ENCODE peak calls at places on chromosome 13, in six cellular contexts. One of them, this sample, is unnamed.

GRCh38 chr13:78401833-78402232 is 201.5 kb downstream of the POU4F1 start:
- DNase-seq in A549: no peak
- DNase-seq in glutamatergic neuron: no peak
- DNase-seq in PC-3: no peak
- DNase-seq in progenitor cell of endocrine pancreas: no peak
- DNase-seq in epithelial cell of esophagus: no peak
- DNase-seq in this sample: no peak

GRCh38 chr13:101474419-101474957 is 22.0 kb downstream of the ITGBL1 start:
- DNase-seq in A549: peak
- DNase-seq in glutamatergic neuron: peak
- DNase-seq in PC-3: peak
- DNase-seq in progenitor cell of endocrine pancreas: no peak
- DNase-seq in epithelial cell of esophagus: peak
- DNase-seq in this sample: peak

GRCh38 chr13:110363009-110363408 is 55.9 kb downstream of the COL4A2 start:
- DNase-seq in A549: no peak
- DNase-seq in glutamatergic neuron: no peak
- DNase-seq in PC-3: no peak
- DNase-seq in progenitor cell of endocrine pancreas: no peak
- DNase-seq in epithelial cell of esophagus: no peak
- DNase-seq in this sample: no peak

GRCh38 chr13:80334582-80335260 is 6.2 kb downstream of the SPRY2 start:
- DNase-seq in A549: no peak
- DNase-seq in glutamatergic neuron: no peak
- DNase-seq in PC-3: peak
- DNase-seq in progenitor cell of endocrine pancreas: no peak
- DNase-seq in epithelial cell of esophagus: peak
- DNase-seq in this sample: peak

GRCh38 chr13:105147481-105147880 is 1388.0 kb downstream of the EFNB2 start:
- DNase-seq in A549: no peak
- DNase-seq in glutamatergic neuron: no peak
- DNase-seq in PC-3: no peak
- DNase-seq in progenitor cell of endocrine pancreas: no peak
- DNase-seq in epithelial cell of esophagus: no peak
- DNase-seq in this sample: no peak

GRCh38 chr13:43232866-43233265 is 209.5 kb downstream of the DNAJC15 start:
- DNase-seq in A549: peak
- DNase-seq in glutamatergic neuron: no peak
- DNase-seq in PC-3: peak
- DNase-seq in progenitor cell of endocrine pancreas: no peak
- DNase-seq in epithelial cell of esophagus: peak
- DNase-seq in this sample: peak

GRCh38 chr13:110475117-110475516 is 86.4 kb downstream of the RAB20 start:
- DNase-seq in A549: no peak
- DNase-seq in glutamatergic neuron: no peak
- DNase-seq in PC-3: no peak
- DNase-seq in progenitor cell of endocrine pancreas: no peak
- DNase-seq in epithelial cell of esophagus: no peak
- DNase-seq in this sample: no peak

GRCh38 chr13:27659466-27659865 is 37.8 kb downstream of the POLR1D start:
- DNase-seq in A549: no peak
- DNase-seq in glutamatergic neuron: no peak
- DNase-seq in PC-3: no peak
- DNase-seq in progenitor cell of endocrine pancreas: no peak
- DNase-seq in epithelial cell of esophagus: no peak
- DNase-seq in this sample: peak

GRCh38 chr13:111292710-111293485 is 27.5 kb upstream of the TEX29 start:
- DNase-seq in A549: no peak
- DNase-seq in glutamatergic neuron: no peak
- DNase-seq in PC-3: no peak
- DNase-seq in progenitor cell of endocrine pancreas: no peak
- DNase-seq in epithelial cell of esophagus: no peak
- DNase-seq in this sample: no peak

GRCh38 chr13:104140557-104140956 is 1074.3 kb upstream of the SLC10A2 start:
- DNase-seq in A549: no peak
- DNase-seq in glutamatergic neuron: no peak
- DNase-seq in PC-3: peak
- DNase-seq in progenitor cell of endocrine pancreas: no peak
- DNase-seq in epithelial cell of esophagus: peak
- DNase-seq in this sample: no peak

GRCh38 chr13:50025446-50025845 is 10.2 kb downstream of the KCNRG start:
- DNase-seq in A549: no peak
- DNase-seq in glutamatergic neuron: no peak
- DNase-seq in PC-3: no peak
- DNase-seq in progenitor cell of endocrine pancreas: no peak
- DNase-seq in epithelial cell of esophagus: no peak
- DNase-seq in this sample: no peak

GRCh38 chr13:91369432-91369831 is 21.9 kb downstream of the MIR17HG start:
- DNase-seq in A549: no peak
- DNase-seq in glutamatergic neuron: no peak
- DNase-seq in PC-3: peak
- DNase-seq in progenitor cell of endocrine pancreas: no peak
- DNase-seq in epithelial cell of esophagus: no peak
- DNase-seq in this sample: no peak

GRCh38 chr13:75251188-75251587 is 230.8 kb downstream of the TBC1D4 start:
- DNase-seq in A549: no peak
- DNase-seq in glutamatergic neuron: no peak
- DNase-seq in PC-3: no peak
- DNase-seq in progenitor cell of endocrine pancreas: no peak
- DNase-seq in epithelial cell of esophagus: no peak
- DNase-seq in this sample: no peak

GRCh38 chr13:57666554-57666953 is 35.0 kb downstream of the PCDH17 start:
- DNase-seq in A549: no peak
- DNase-seq in glutamatergic neuron: no peak
- DNase-seq in PC-3: no peak
- DNase-seq in progenitor cell of endocrine pancreas: no peak
- DNase-seq in epithelial cell of esophagus: no peak
- DNase-seq in this sample: no peak

GRCh38 chr13:78228940-78229339 is 310.3 kb upstream of the EDNRB start:
- DNase-seq in A549: no peak
- DNase-seq in glutamatergic neuron: no peak
- DNase-seq in PC-3: no peak
- DNase-seq in progenitor cell of endocrine pancreas: no peak
- DNase-seq in epithelial cell of esophagus: no peak
- DNase-seq in this sample: no peak

GRCh38 chr13:105474983-105475382 is 1060.5 kb downstream of the EFNB2 start:
- DNase-seq in A549: no peak
- DNase-seq in glutamatergic neuron: no peak
- DNase-seq in PC-3: no peak
- DNase-seq in progenitor cell of endocrine pancreas: no peak
- DNase-seq in epithelial cell of esophagus: no peak
- DNase-seq in this sample: no peak

GRCh38 chr13:106534844-106535551 is 464 bp downstream of the EFNB2 start:
- DNase-seq in A549: no peak
- DNase-seq in glutamatergic neuron: peak
- DNase-seq in PC-3: peak
- DNase-seq in progenitor cell of endocrine pancreas: peak
- DNase-seq in epithelial cell of esophagus: no peak
- DNase-seq in this sample: peak

GRCh38 chr13:30916991-30917390 is 10.9 kb downstream of the MEDAG start:
- DNase-seq in A549: no peak
- DNase-seq in glutamatergic neuron: no peak
- DNase-seq in PC-3: no peak
- DNase-seq in progenitor cell of endocrine pancreas: no peak
- DNase-seq in epithelial cell of esophagus: no peak
- DNase-seq in this sample: no peak

GRCh38 chr13:95246292-95247082 is 54.8 kb downstream of the ABCC4 start:
- DNase-seq in A549: no peak
- DNase-seq in glutamatergic neuron: no peak
- DNase-seq in PC-3: peak
- DNase-seq in progenitor cell of endocrine pancreas: no peak
- DNase-seq in epithelial cell of esophagus: peak
- DNase-seq in this sample: no peak

GRCh38 chr13:103184413-103184812 is 118.2 kb upstream of the SLC10A2 start:
- DNase-seq in A549: no peak
- DNase-seq in glutamatergic neuron: no peak
- DNase-seq in PC-3: no peak
- DNase-seq in progenitor cell of endocrine pancreas: no peak
- DNase-seq in epithelial cell of esophagus: no peak
- DNase-seq in this sample: no peak

GRCh38 chr13:93307166-93307565 is 80.6 kb downstream of the GPC6 start:
- DNase-seq in A549: no peak
- DNase-seq in glutamatergic neuron: no peak
- DNase-seq in PC-3: no peak
- DNase-seq in progenitor cell of endocrine pancreas: no peak
- DNase-seq in epithelial cell of esophagus: no peak
- DNase-seq in this sample: no peak

GRCh38 chr13:34803756-34804155 is 138.3 kb upstream of the NBEA start:
- DNase-seq in A549: no peak
- DNase-seq in glutamatergic neuron: no peak
- DNase-seq in PC-3: peak
- DNase-seq in progenitor cell of endocrine pancreas: no peak
- DNase-seq in epithelial cell of esophagus: no peak
- DNase-seq in this sample: no peak
- TF ChIP-seq CTCF in A549: no peak
- TF ChIP-seq CTCF in glutamatergic neuron: no peak
- TF ChIP-seq CTCF in PC-3: no peak
- TF ChIP-seq CTCF in progenitor cell of endocrine pancreas: no peak
- TF ChIP-seq CTCF in epithelial cell of esophagus: no peak
- TF ChIP-seq CTCF in this sample: no peak

DNA sequence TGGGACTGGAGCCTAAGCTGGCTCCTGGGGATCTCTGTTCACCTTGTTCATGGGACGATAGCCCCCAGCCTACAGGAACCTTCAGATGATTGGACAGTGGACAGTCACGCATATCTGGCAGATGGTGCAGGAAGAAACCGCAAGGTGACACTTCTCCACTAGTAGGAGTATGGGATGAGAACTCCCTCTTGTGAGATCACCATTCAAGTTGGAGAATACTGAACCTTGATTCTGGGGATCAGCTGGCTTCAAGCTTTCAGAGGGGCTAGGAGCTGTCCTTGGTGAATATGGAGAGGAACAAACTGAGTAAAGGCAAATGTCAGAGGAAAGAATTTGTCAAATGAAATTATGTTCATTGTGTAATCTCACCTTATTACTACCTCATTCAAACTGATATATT is 204.5 kb downstream of the PDS5B start:
- DNase-seq in A549: peak
- DNase-seq in glutamatergic neuron: no peak
- DNase-seq in PC-3: peak
- DNase-seq in progenitor cell of endocrine pancreas: no peak
- DNase-seq in epithelial cell of esophagus: no peak
- DNase-seq in this sample: no peak
- TF ChIP-seq CTCF in A549: no peak
- TF ChIP-seq CTCF in glutamatergic neuron: no peak
- TF ChIP-seq CTCF in PC-3: peak
- TF ChIP-seq CTCF in progenitor cell of endocrine pancreas: no peak
- TF ChIP-seq CTCF in epithelial cell of esophagus: no peak
- TF ChIP-seq CTCF in this sample: no peak

DNA sequence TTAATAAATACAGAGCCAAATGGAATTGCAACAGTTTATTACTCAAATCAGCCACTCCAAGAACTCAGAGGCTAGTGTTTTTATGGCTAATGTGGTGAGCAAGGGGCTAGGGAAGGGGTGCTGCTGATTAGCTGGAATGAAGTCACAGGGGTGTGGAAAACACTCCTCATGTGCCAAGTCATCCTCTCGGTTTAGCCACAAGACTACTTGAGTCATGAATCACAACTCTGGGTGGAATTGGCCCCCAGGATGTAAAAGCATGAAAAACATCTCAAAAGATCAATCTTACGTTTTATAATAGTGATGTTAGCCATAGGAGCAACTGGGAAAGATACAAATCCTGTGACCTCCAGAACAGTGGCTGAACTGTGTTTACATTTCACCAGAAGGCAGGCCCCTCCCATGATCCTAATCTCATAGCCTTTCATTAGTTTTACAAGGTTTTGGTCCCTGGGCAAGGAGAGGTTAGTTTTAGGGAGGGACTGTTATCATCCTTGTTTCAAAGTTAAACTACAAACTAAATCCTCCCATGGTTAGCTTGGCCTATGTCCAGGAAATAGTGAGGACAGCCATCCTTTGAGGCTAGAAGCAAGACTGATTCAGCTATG is 2020.1 kb upstream of the PCDH20 start:
- DNase-seq in A549: peak
- DNase-seq in glutamatergic neuron: no peak
- DNase-seq in PC-3: peak
- DNase-seq in progenitor cell of endocrine pancreas: no peak
- DNase-seq in epithelial cell of esophagus: peak
- DNase-seq in this sample: peak
- TF ChIP-seq CTCF in A549: no peak
- TF ChIP-seq CTCF in glutamatergic neuron: no peak
- TF ChIP-seq CTCF in PC-3: no peak
- TF ChIP-seq CTCF in progenitor cell of endocrine pancreas: no peak
- TF ChIP-seq CTCF in epithelial cell of esophagus: no peak
- TF ChIP-seq CTCF in this sample: no peak

GRCh38 chr13:87274209-87274819 is 396.9 kb upstream of the SLITRK5 start:
- DNase-seq in A549: peak
- DNase-seq in glutamatergic neuron: peak
- DNase-seq in PC-3: peak
- DNase-seq in progenitor cell of endocrine pancreas: peak
- DNase-seq in epithelial cell of esophagus: peak
- DNase-seq in this sample: peak
- TF ChIP-seq CTCF in A549: peak
- TF ChIP-seq CTCF in glutamatergic neuron: peak
- TF ChIP-seq CTCF in PC-3: peak
- TF ChIP-seq CTCF in progenitor cell of endocrine pancreas: peak
- TF ChIP-seq CTCF in epithelial cell of esophagus: peak
- TF ChIP-seq CTCF in this sample: peak

DNA sequence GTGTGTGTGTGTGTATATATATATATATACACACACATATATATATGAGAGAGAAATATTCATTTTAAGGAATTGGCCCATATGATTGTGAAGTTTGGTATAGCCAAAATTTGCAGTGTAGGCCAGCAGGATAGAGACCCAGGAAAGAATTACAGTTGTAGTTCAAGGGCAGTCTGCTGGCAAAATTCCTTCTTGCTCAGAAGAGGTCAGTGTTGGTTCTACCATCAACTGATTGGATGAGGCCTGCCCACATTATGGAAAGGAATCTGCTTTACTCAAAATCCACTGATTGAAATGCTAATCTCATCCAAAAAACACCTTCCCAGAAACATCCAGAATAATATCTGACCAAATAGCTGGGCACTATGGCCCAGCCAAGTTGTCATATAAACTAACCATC is 24.0 kb downstream of the RNF6 start:
- DNase-seq in A549: no peak
- DNase-seq in glutamatergic neuron: no peak
- DNase-seq in PC-3: no peak
- DNase-seq in progenitor cell of endocrine pancreas: no peak
- DNase-seq in epithelial cell of esophagus: no peak
- DNase-seq in this sample: no peak
- TF ChIP-seq CTCF in A549: no peak
- TF ChIP-seq CTCF in glutamatergic neuron: no peak
- TF ChIP-seq CTCF in PC-3: no peak
- TF ChIP-seq CTCF in progenitor cell of endocrine pancreas: no peak
- TF ChIP-seq CTCF in epithelial cell of esophagus: no peak
- TF ChIP-seq CTCF in this sample: no peak

This sample was measured in fibroblast of villous mesenchyme.